ENCODE peak calls at places on chromosome 2, in seven cellular contexts. S is ovary; E is natural killer cell treated with Interleukin-12 subunit alpha and Interleukin-12 subunit beta and Interleukin-15 and Interleukin-18, amount 100 ng/mL, for 72 hours; M is head of caudate nucleus; O is effector CD8-positive, alpha-beta T cell; U is activated CD4-positive, alpha-beta T cell treated with anti-CD3 and anti-CD28 coated beads, Interleukin-2, amount 10 ng/mL, durations not matched to agents 24 days and 14 days; I is frontal cortex. N is an unnamed sample.

GRCh38 chr2:120912101-120912985 is 176.7 kb downstream of the GLI2 start:
- DNase-seq in E (no peak), I (no peak), S (peak), U (no peak), M (no peak), O (no peak), N (no peak)

GRCh38 chr2:179677148-179677688 is 184.2 kb downstream of the ZNF385B start:
- DNase-seq in I (no peak), U (no peak), S (no peak), O (no peak), E (no peak), M (no peak), N (no peak)

GRCh38 chr2:174012347-174013309 is 47.5 kb upstream of the SP3 start:
- DNase-seq in M (peak), E (peak), U (peak), S (peak), I (peak), O (peak), N (no peak)

GRCh38 chr2:218276986-218277755 is 6.9 kb downstream of the PNKD start:
- DNase-seq in S (no peak), U (no peak), O (no peak), E (no peak), I (no peak), M (no peak), N (no peak)

GRCh38 chr2:46014911-46015654 is 282.1 kb upstream of the EPAS1 start:
- DNase-seq in M (no peak), I (no peak), U (no peak), E (no peak), O (no peak), S (no peak), N (peak)

GRCh38 chr2:120988741-120989555 is 253.3 kb downstream of the GLI2 start:
- DNase-seq in S (no peak), O (no peak), E (no peak), I (no peak), M (peak), U (no peak), N (no peak)

GRCh38 chr2:12507295-12507694 is 209.4 kb upstream of the TRIB2 start:
- DNase-seq in U (peak), I (no peak), O (no peak), S (peak), M (no peak), E (peak), N (no peak)

GRCh38 chr2:83900859-83901258 is 558.2 kb downstream of the SUCLG1 start:
- DNase-seq in U (no peak), I (no peak), M (no peak), S (no peak), O (no peak), E (no peak), N (no peak)

GRCh38 chr2:55051026-55051866 is 995 bp upstream of the RTN4 start:
- DNase-seq in E (no peak), O (peak), S (peak), U (peak), M (no peak), I (peak), N (peak)

GRCh38 chr2:139080244-139080643 is 300.1 kb upstream of the NXPH2 start:
- DNase-seq in O (no peak), U (no peak), S (no peak), I (no peak), E (no peak), M (no peak), N (no peak)